ENCODE peak calls at places on chromosomes 1 and 21, in ten cellular contexts. J, X, B, F, P, I, K, A, Q and O are unnamed samples.

GRCh38 chr1:47984175-47984789 is 12.9 kb downstream of the TRABD2B start:
- DNase-seq in J (no peak), X (no peak), B (peak; percentile 79), F (peak; percentile 31), P (no peak), I (no peak), K (no peak), A (no peak), Q (no peak), O (no peak)

GRCh38 chr1:183417691-183418491 is at the start of gene NMNAT2:
- DNase-seq in J (no peak), X (peak; percentile 48), B (no peak), F (peak; percentile 19), P (peak; percentile 25), I (no peak), K (peak; percentile 73), A (no peak), Q (peak; percentile 50), O (no peak)

GRCh38 chr1:64549464-64550239 is 79.7 kb downstream of the CACHD1 start:
- DNase-seq in J (no peak), X (no peak), B (no peak), F (no peak), P (no peak), I (no peak), K (no peak), A (no peak), Q (no peak), O (peak; percentile 56)

GRCh38 chr1:94120591-94120901 is 402 bp downstream of the ABCA4 start:
- DNase-seq in J (no peak), X (no peak), B (no peak), F (no peak), P (no peak), I (no peak), K (no peak), A (no peak), Q (no peak), O (no peak)

GRCh38 chr21:36927718-36928117 is 38.8 kb downstream of the HLCS start:
- DNase-seq in J (peak; percentile 43), X (peak; percentile 64), B (peak; percentile 92), F (peak; percentile 88), P (peak; percentile 97), I (peak; percentile 58), K (peak; percentile 83), A (peak; percentile 72), Q (peak; percentile 93), O (peak; percentile 85)

GRCh38 chr1:230823835-230824485 is 44.4 kb downstream of the C1orf198 start:
- DNase-seq in J (no peak), X (no peak), B (no peak), F (no peak), P (no peak), I (no peak), K (no peak), A (no peak), Q (peak; percentile 9), O (no peak)

GRCh38 chr1:228455715-228456114 is 31.5 kb upstream of the RNF187 start:
- DNase-seq in J (no peak), X (no peak), B (no peak), F (no peak), P (peak; percentile 31), I (no peak), K (no peak), A (no peak), Q (peak; percentile 20), O (no peak)

GRCh38 chr1:22804969-22805671 is 94.5 kb downstream of the EPHB2 start:
- DNase-seq in J (no peak), X (no peak), B (no peak), F (no peak), P (no peak), I (no peak), K (no peak), A (no peak), Q (no peak), O (no peak)

GRCh38 chr1:180494370-180494769 is 8.0 kb downstream of the ACBD6 start:
- DNase-seq in J (no peak), X (no peak), B (no peak), F (no peak), P (no peak), I (no peak), K (no peak), A (no peak), Q (no peak), O (no peak)

GRCh38 chr1:99682291-99682751 is 36.4 kb downstream of the PALMD start:
- DNase-seq in J (no peak), X (no peak), B (no peak), F (no peak), P (peak; percentile 88), I (no peak), K (no peak), A (no peak), Q (peak; percentile 78), O (peak; percentile 79)

GRCh38 chr1:50292276-50292675 is 131.0 kb downstream of the DMRTA2 start:
- DNase-seq in J (no peak), X (no peak), B (no peak), F (no peak), P (no peak), I (no peak), K (no peak), A (no peak), Q (no peak), O (no peak)

GRCh38 chr1:87682565-87682964 is 353.9 kb downstream of the LMO4 start:
- DNase-seq in J (no peak), X (no peak), B (no peak), F (no peak), P (no peak), I (no peak), K (no peak), A (no peak), Q (no peak), O (no peak)

GRCh38 chr1:208108646-208109330 is 135.4 kb downstream of the PLXNA2 start:
- DNase-seq in J (no peak), X (no peak), B (no peak), F (no peak), P (no peak), I (no peak), K (no peak), A (no peak), Q (no peak), O (no peak)
- H3K27ac ChIP-seq in J (no peak overlapping the region), X (no peak overlapping the region), B (no peak overlapping the region), F (no peak overlapping the region), P (no peak overlapping the region), I (no peak overlapping the region), K (no peak overlapping the region), A (no peak overlapping the region), Q (peak overlapping the region; percentile 51), O (no peak overlapping the region)

GRCh38 chr21:25405991-25406390 is 201.3 kb downstream of the MRPL39 start:
- DNase-seq in J (no peak), X (no peak), B (no peak), F (no peak), P (no peak), I (no peak), K (no peak), A (no peak), Q (no peak), O (no peak)

GRCh38 chr21:25408666-25409065 is 198.6 kb downstream of the MRPL39 start:
- DNase-seq in J (no peak), X (no peak), B (no peak), F (no peak), P (no peak), I (no peak), K (no peak), A (no peak), Q (no peak), O (no peak)

GRCh38 chr21:25412090-25412489 is 195.2 kb downstream of the MRPL39 start:
- DNase-seq in J (no peak), X (no peak), B (no peak), F (no peak), P (peak; percentile 15), I (no peak), K (no peak), A (no peak), Q (no peak), O (no peak)

DNA sequence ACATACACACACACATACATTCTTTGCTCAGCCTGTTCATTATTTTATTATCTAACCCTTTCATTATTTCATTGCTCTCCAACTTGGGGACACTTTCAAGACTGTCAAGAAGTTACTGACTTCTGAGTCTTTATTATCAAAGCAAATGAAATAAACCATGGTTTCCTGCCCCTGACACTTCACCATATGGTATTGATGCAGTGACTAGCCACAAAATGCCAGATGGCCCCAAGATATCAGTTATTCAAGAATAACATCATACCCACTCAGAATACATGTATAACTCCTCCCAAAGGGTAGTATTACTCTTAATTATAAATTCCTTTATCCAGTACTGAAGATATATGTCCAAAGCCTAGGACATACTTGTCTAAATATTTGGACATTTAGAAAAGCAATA is 197.3 kb downstream of the MRPL39 start:
- DNase-seq in J (no peak), X (no peak), B (no peak), F (no peak), P (no peak), I (no peak), K (no peak), A (no peak), Q (no peak), O (no peak)
- H3K27ac ChIP-seq in J (no peak overlapping the region), X (no peak overlapping the region), B (no peak overlapping the region), F (no peak overlapping the region), P (no peak overlapping the region), I (no peak overlapping the region), K (no peak overlapping the region), A (no peak overlapping the region), Q (no peak overlapping the region), O (no peak overlapping the region)

DNA sequence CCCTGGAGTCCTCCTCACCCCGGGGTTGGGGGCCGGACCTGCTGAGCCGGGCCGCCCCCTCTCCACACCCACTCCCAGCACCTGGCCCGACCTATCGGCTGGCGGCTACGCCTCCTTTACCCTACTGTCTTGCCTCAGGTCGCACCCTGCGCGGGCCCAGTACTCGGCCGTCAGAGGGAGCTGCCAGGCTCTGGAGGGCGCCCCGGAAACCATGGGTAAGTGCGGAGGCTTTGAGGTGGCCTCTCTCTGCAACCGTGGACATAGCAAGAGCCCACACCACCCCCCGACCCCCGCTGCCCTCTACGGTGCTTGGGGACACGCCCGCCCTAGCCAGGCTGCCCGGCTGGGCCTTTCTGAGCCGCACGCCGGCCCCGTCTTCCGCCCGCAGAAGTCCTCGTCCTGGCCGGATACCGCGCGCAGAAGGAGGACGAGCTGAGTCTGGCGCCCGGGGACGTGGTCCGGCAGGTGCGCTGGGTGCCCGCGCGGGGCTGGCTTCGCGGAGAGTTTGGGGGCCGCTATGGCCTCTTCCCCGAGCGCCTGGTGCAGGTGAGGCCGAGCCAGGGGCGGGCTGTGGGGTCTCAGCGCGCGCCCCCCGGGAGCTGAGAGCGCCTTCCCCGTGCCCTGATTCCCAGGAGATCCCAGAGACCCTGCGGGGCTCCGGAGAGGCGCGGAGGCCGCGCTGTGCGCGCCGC is at the start of gene SH3D21:
- DNase-seq in J (no peak), X (no peak), B (peak; percentile 84), F (peak; percentile 54), P (no peak), I (peak; percentile 54), K (no peak), A (peak; percentile 61), Q (peak; percentile 65), O (no peak)
- H3K27ac ChIP-seq in J (peak within 1 kb of the TSS; percentile 63), X (no peak within 1 kb of the TSS), B (no peak within 1 kb of the TSS), F (peak within 1 kb of the TSS; percentile 26), P (peak within 1 kb of the TSS; percentile 47), I (peak within 1 kb of the TSS; percentile 34), K (peak within 1 kb of the TSS; percentile 83), A (peak within 1 kb of the TSS; percentile 92), Q (peak within 1 kb of the TSS; percentile 16), O (peak within 1 kb of the TSS; percentile 55)

DNA sequence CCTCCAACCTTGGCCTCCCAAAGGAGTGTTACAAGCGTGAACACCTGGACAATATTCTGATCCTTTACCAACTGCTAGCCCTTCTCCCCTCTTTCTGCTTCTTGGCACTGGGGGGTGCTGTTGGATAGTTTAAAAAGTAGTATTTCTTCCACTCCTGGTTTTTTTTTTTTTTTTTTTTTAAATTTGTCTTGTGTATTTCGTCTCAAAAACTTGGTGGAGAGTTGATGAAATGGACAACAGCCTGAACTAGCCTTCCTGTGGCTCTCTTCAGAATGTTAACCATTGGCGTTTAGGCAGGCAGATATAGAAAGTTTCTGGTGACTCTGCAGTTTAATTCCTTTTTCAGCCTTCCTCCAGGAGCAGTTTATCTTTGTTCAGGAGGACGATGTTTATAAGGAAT is 69.7 kb upstream of the USP24 start:
- DNase-seq in J (no peak), X (no peak), B (no peak), F (no peak), P (peak; percentile 60), I (no peak), K (no peak), A (no peak), Q (peak; percentile 72), O (no peak)
- H3K27ac ChIP-seq in J (no peak overlapping the region), X (no peak overlapping the region), B (no peak overlapping the region), F (no peak overlapping the region), P (peak overlapping the region; percentile 7), I (no peak overlapping the region), K (no peak overlapping the region), A (no peak overlapping the region), Q (no peak overlapping the region), O (no peak overlapping the region)